ENCODE peak calls at places on chromosomes 3 and 15, in five cellular contexts. K, T, C, F and P are unnamed samples.

GRCh38 chr3:136979204-136979603 is 21.4 kb downstream of the IL20RB start:
- DNase-seq in C (no peak), K (no peak), T (no peak), F (no peak), P (no peak)

GRCh38 chr3:137709011-137709601 is 55.0 kb upstream of the SOX14 start:
- DNase-seq in K (peak; percentile 25), C (no peak), F (peak; percentile 23), T (no peak), P (no peak)

GRCh38 chr3:80227216-80227615 is 459.4 kb upstream of the ROBO1 start:
- DNase-seq in T (no peak), F (no peak), K (peak; percentile 41), C (no peak), P (no peak)

GRCh38 chr3:156483426-156483825 is 71.5 kb downstream of the SSR3 start:
- DNase-seq in T (no peak), K (peak; percentile 92), C (no peak), F (no peak), P (no peak)

GRCh38 chr3:50572801-50573371 is 3.6 kb downstream of the HEMK1 start:
- DNase-seq in F (no peak), C (no peak), K (no peak), T (no peak), P (no peak)

GRCh38 chr3:46755646-46756045 is 38.0 kb upstream of the PRSS50 start:
- DNase-seq in T (no peak), F (no peak), K (no peak), C (no peak), P (no peak)

GRCh38 chr15:84684092-84684491 is 26.1 kb upstream of the NMB start:
- DNase-seq in F (no peak), K (no peak), T (no peak), C (no peak), P (no peak)

GRCh38 chr3:113536627-113537101 is 4.3 kb downstream of the SIDT1 start:
- DNase-seq in K (peak; percentile 98), C (no peak), F (no peak), T (peak; percentile 31), P (no peak)

GRCh38 chr3:15367059-15367458 is 34.7 kb upstream of the SH3BP5 start:
- DNase-seq in C (no peak), K (peak; percentile 48), T (no peak), F (no peak), P (no peak)

GRCh38 chr15:68542771-68543544 is 35.8 kb upstream of the CORO2B start:
- DNase-seq in T (no peak), C (peak; percentile 86), K (peak; percentile 55), F (no peak), P (no peak)

GRCh38 chr3:127172211-127172610 is 20.7 kb upstream of the PRR23E start:
- DNase-seq in K (no peak), T (no peak), C (peak; percentile 53), F (no peak), P (no peak)

GRCh38 chr3:69081583-69082262 is 1.6 kb upstream of the UBA3 start:
- DNase-seq in F (no peak), K (peak; percentile 32), C (no peak), T (no peak), P (no peak)

GRCh38 chr3:139934557-139935070 is 371 bp upstream of the CLSTN2 start:
- DNase-seq in T (peak; percentile 22), K (no peak), C (no peak), F (peak; percentile 90), P (peak; percentile 78)

GRCh38 chr15:39888809-39889208 is 31.3 kb downstream of the GPR176 start:
- DNase-seq in C (no peak), F (no peak), T (no peak), K (no peak), P (no peak)

GRCh38 chr3:38454884-38455638 is 1.4 kb downstream of the ACVR2B start:
- DNase-seq in C (peak; percentile 82), T (peak; percentile 85), F (peak; percentile 89), K (peak; percentile 85), P (no peak)

GRCh38 chr15:58329781-58330467 is 101.9 kb upstream of the LIPC start:
- DNase-seq in C (no peak), F (no peak), K (peak; percentile 73), T (peak; percentile 64), P (no peak)

GRCh38 chr3:103517013-103517412 is 1082.2 kb downstream of the ZPLD1 start:
- DNase-seq in K (no peak), T (no peak), F (no peak), C (no peak), P (no peak)

GRCh38 chr3:136952292-136952691 is 5.5 kb upstream of the IL20RB start:
- DNase-seq in T (no peak), K (no peak), C (no peak), F (no peak), P (no peak)

GRCh38 chr3:150238995-150239612 is 169.0 kb upstream of the TSC22D2 start:
- DNase-seq in K (peak; percentile 77), C (no peak), F (peak; percentile 47), T (no peak), P (no peak)

GRCh38 chr15:57919754-57920153 is 145.8 kb downstream of the ALDH1A2 start:
- DNase-seq in K (peak; percentile 67), C (no peak), T (no peak), F (no peak), P (no peak)

GRCh38 chr3:165185707-165186327 is 10.4 kb downstream of the SLITRK3 start:
- DNase-seq in F (peak; percentile 85), C (no peak), K (peak; percentile 73), T (no peak), P (no peak)

GRCh38 chr3:181581651-181582050 is 130.1 kb upstream of the SOX2 start:
- DNase-seq in C (no peak), K (no peak), T (no peak), F (no peak), P (no peak)

GRCh38 chr15:94229591-94230365 is 1.6 kb upstream of the MCTP2 start:
- DNase-seq in T (no peak), K (peak; percentile 42), C (no peak), F (no peak), P (no peak)

GRCh38 chr3:196985954-196986885 is 17.6 kb upstream of the PIGZ start:
- DNase-seq in K (no peak), T (no peak), C (no peak), F (no peak), P (peak; percentile 7)

GRCh38 chr3:196989721-196990262 is 21.2 kb upstream of the PIGZ start:
- DNase-seq in C (no peak), K (peak; percentile 39), T (no peak), F (no peak), P (no peak)

GRCh38 chr3:196990654-196991053 is 22.0 kb upstream of the PIGZ start:
- DNase-seq in F (no peak), T (no peak), C (no peak), K (no peak), P (peak; percentile 25)

GRCh38 chr3:196987022-196987421 is 18.4 kb upstream of the PIGZ start:
- DNase-seq in K (no peak), F (no peak), T (no peak), C (no peak), P (peak; percentile 20)

GRCh38 chr3:196988241-196989029 is 19.8 kb upstream of the PIGZ start:
- DNase-seq in T (no peak), F (peak; percentile 79), K (no peak), C (no peak), P (peak; percentile 40)
- TF ChIP-seq CTCF in T (no peak), F (peak; percentile 22), K (peak; percentile 5), C (no peak), P (no peak)

DNA sequence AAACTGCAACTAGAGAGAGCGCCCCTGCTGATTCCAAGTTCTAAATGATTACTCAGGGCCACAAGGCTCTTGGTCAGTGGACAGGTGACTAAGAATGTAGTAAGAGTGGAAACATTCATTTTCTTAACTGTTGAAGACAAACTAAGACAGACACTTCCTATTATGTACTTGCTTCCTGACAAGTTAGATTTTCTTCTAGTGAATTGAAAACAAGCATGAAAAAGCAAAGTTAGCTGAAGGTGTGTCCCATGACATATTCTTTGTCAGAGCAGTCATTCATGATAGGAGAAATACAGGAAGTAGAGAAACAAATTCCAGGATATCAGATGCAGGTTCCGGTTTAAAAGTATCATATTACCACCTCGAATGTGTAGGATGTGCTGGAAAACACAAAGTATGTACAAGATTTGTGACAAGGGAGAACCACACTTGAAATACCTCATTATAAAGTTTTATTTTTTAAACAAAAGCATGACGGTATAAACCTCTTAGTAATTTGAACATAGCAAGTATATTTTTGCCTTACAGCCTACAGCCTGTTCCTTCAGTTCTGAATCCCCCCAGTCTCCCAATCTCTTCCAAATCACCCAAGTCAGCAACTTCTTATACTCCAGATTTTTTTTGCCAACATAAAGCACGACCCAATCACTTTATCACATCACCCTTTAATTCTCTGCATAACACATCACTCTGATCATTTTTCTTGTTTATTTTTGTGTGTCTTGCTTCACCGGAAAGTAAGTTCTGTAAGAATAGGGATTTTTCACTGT is 6.2 kb downstream of the TSPAN3 start:
- DNase-seq in C (no peak), T (peak; percentile 28), F (no peak), K (peak; percentile 87), P (no peak)
- TF ChIP-seq CTCF in C (no peak), T (no peak), F (no peak), K (no peak), P (no peak)

GRCh38 chr3:99895106-99895705 is 77.5 kb downstream of the CMSS1 start:
- DNase-seq in F (no peak), T (no peak), C (no peak), K (peak; percentile 25), P (no peak)

GRCh38 chr3:99896482-99896881 is 78.8 kb downstream of the CMSS1 start:
- DNase-seq in F (no peak), T (no peak), C (no peak), K (no peak), P (no peak)

GRCh38 chr3:99899603-99900002 is 81.9 kb downstream of the CMSS1 start:
- DNase-seq in F (no peak), T (no peak), K (no peak), C (no peak), P (no peak)

GRCh38 chr3:99892332-99892731 is 74.7 kb downstream of the CMSS1 start:
- DNase-seq in K (no peak), C (no peak), F (no peak), T (no peak), P (no peak)

GRCh38 chr3:99895706-99896441 is 78.2 kb downstream of the CMSS1 start:
- DNase-seq in C (no peak), K (peak; percentile 94), F (no peak), T (no peak), P (no peak)
- TF ChIP-seq CTCF in C (no peak), K (no peak), F (no peak), T (no peak), P (no peak)

DNA sequence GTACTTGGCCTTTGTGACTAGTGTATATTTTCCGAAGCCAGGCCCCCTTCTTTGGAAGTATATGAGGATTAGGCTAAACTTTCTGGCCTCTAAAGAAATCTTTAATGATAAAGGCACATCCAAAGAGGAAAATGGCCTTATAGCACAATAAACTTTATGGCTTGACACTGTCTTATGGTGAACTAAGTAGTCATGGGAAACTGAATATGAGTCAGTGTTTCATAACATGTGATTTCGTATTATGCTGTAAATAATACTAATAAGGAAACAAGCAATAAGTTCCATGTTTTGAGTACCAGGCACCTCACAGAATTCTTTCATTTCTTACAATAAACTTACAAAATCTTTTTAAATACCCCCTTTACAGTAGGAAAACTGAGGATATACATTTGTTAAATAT is 8.2 kb downstream of the ZPLD1 start:
- DNase-seq in C (no peak), T (no peak), F (no peak), K (peak; percentile 25), P (no peak)
- TF ChIP-seq CTCF in C (no peak), T (no peak), F (no peak), K (no peak), P (no peak)